ENCODE peak calls at places on chromosome 11, in five cellular contexts. O is HFFc6, L is epithelial cell of esophagus, M is fibroblast of lung, J is mucosa of descending colon. T is an unnamed sample.

GRCh38 chr11:2213384-2213842 is 41.8 kb upstream of the TH start:
- DNase-seq in O (no peak), L (no peak), M (no peak), J (no peak), T (no peak)

GRCh38 chr11:20055312-20055711 is 105.0 kb downstream of the DBX1 start:
- DNase-seq in O (no peak), L (peak), M (no peak), J (no peak), T (no peak)

GRCh38 chr11:78742430-78742829 is 167.8 kb upstream of the NARS2 start:
- DNase-seq in O (no peak), L (peak), M (peak), J (peak), T (no peak)

GRCh38 chr11:78957481-78958245 is 383.0 kb upstream of the NARS2 start:
- DNase-seq in O (peak), L (peak), M (peak), J (no peak), T (no peak)

GRCh38 chr11:45918331-45918941 is 759 bp upstream of the PEX16 start:
- DNase-seq in O (peak), L (peak), M (peak), J (peak), T (peak)

GRCh38 chr11:93765551-93765950 is 18.5 kb upstream of the MED17 start:
- DNase-seq in O (no peak), L (no peak), M (no peak), J (no peak), T (no peak)

GRCh38 chr11:85182437-85183109 is 444.6 kb downstream of the DLG2 start:
- DNase-seq in O (no peak), L (peak), M (peak), J (no peak), T (no peak)

GRCh38 chr11:19199766-19200165 is 2.0 kb downstream of the CSRP3 start:
- DNase-seq in O (no peak), L (no peak), M (no peak), J (no peak), T (no peak)

GRCh38 chr11:34501500-34501899 is 12.1 kb downstream of the ELF5 start:
- DNase-seq in O (peak), L (peak), M (peak), J (no peak), T (no peak)

GRCh38 chr11:88315981-88316441 is 21.5 kb downstream of the CTSC start:
- DNase-seq in O (no peak), L (peak), M (no peak), J (no peak), T (no peak)

GRCh38 chr11:19816040-19816439 is 103.4 kb downstream of the NAV2 start:
- DNase-seq in O (no peak), L (no peak), M (no peak), J (no peak), T (no peak)

GRCh38 chr11:13837286-13837685 is 125.2 kb upstream of the SPON1 start:
- DNase-seq in O (no peak), L (peak), M (peak), J (no peak), T (no peak)

GRCh38 chr11:111064118-111064517 is 181.4 kb upstream of the POU2AF2 start:
- DNase-seq in O (peak), L (no peak), M (peak), J (no peak), T (no peak)

GRCh38 chr11:10208045-10208674 is 85.9 kb downstream of the SBF2 start:
- DNase-seq in O (peak), L (peak), M (peak), J (no peak), T (no peak)

GRCh38 chr11:122754028-122754427 is 84.3 kb upstream of the CRTAM start:
- DNase-seq in O (no peak), L (no peak), M (no peak), J (no peak), T (no peak)

GRCh38 chr11:112844530-112844929 is 116.7 kb upstream of the NCAM1 start:
- DNase-seq in O (no peak), L (no peak), M (no peak), J (no peak), T (no peak)

GRCh38 chr11:65150513-65151271 is 16.4 kb upstream of the SYVN1 start:
- DNase-seq in O (peak), L (peak), M (peak), J (peak), T (no peak)

GRCh38 chr11:61010466-61011238 is 39.2 kb downstream of the CD6 start:
- DNase-seq in O (no peak), L (no peak), M (no peak), J (no peak), T (no peak)

GRCh38 chr11:86782781-86783180 is 17.6 kb upstream of the PRSS23 start:
- DNase-seq in O (no peak), L (no peak), M (no peak), J (no peak), T (no peak)

GRCh38 chr11:86784247-86784681 is 16.1 kb upstream of the PRSS23 start:
- DNase-seq in O (peak), L (peak), M (peak), J (no peak), T (no peak)

GRCh38 chr11:86785576-86785975 is 14.8 kb upstream of the PRSS23 start:
- DNase-seq in O (peak), L (no peak), M (no peak), J (no peak), T (no peak)

GRCh38 chr11:86787018-86787417 is 13.3 kb upstream of the PRSS23 start:
- DNase-seq in O (no peak), L (no peak), M (no peak), J (no peak), T (no peak)

DNA sequence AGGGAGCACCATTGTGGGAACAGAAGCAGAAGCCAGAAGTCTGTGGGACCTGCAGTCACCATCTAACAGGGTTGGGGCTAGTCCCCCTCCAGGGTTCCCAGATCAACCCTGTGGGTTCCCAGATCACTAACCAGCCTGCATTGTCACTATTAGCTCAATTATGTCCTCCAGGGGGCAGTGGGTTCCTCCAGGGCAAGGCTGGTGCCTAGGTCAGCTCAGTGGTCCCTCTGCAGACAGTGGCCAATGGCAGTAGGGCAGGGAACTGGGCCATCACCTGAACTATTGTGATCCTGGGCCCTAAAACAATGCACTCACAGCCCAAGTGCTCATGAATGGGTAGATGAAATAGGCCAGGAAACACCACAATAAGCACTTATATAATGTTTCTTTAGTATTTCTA is 18.8 kb upstream of the PRSS23 start:
- DNase-seq in O (no peak), L (no peak), M (no peak), J (no peak), T (no peak)
- TF ChIP-seq CTCF in O (no peak), L (no peak), M (no peak), J (no peak), T (no peak)

GRCh38 chr11:117688255-117688797 is 108.7 kb downstream of the DSCAML1 start:
- DNase-seq in O (no peak), L (no peak), M (no peak), J (no peak), T (no peak)
- TF ChIP-seq CTCF in O (no peak), L (no peak), M (no peak), J (no peak), T (no peak)

DNA sequence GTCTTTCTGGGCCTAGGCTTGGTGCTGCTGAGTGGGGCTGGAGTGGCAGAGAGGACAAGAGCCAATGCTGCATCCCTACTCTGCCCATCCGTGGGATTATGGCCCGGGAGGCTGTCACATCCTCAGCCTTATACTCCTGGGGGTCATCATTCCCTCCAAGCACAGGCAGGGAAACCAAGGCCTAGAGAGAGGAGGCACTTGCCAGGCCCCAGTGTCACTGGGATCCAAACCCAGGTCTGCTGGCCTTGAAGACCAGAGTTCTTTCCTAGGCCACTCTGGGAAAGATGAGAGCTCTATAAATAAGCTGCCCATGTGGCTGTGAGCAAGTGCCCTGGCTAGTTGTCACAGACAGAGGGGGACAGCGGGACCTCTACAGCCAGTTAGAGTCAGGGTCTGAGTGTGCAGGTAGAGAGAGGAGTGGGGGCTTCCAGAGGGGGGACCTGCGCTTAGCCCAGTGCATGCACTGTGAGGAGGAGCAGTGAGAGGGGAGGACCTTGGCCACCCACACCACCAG is 4.8 kb downstream of the RELT start:
- DNase-seq in O (no peak), L (no peak), M (no peak), J (no peak), T (no peak)
- TF ChIP-seq CTCF in O (no peak), L (no peak), M (no peak), J (no peak), T (no peak)

GRCh38 chr11:7904910-7905309 is 26.2 kb downstream of the OR10A6 start:
- DNase-seq in O (peak), L (peak), M (peak), J (no peak), T (no peak)
- TF ChIP-seq CTCF in O (peak), L (peak), M (peak), J (no peak), T (no peak)

GRCh38 chr11:22536036-22536435 is 89.6 kb downstream of the FANCF start:
- DNase-seq in O (no peak), L (peak), M (no peak), J (no peak), T (no peak)

DNA sequence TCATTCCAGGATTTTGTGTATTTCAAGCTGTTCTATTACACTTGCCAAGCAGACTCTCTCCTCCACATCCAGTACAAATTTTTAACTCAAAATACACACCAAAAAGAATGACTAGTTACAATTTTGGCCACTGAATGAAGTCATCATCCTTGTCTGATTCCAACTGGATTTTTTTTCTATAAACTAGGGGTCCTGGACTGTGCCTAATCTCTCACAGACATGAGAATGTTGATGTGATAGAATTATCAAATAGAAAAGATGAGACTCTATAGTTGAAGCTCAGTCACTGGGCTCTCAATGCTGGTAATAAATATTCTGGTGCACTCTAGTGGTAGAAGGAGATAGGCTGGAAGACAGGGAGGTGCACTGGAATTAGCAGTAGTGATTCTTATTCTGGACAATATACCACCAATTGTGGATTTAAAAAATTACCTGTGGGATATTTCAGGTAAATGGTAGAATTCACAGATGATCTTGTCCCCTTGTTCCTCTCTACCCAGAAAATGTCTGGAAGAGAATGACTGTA is 85.7 kb downstream of the FANCF start:
- DNase-seq in O (no peak), L (peak), M (peak), J (no peak), T (no peak)
- TF ChIP-seq CTCF in O (no peak), L (peak), M (peak), J (no peak), T (peak)

T was measured in glutamatergic neuron.